ENCODE peak calls at places on chromosomes 6 and 20, in seven cellular contexts. One of them, this sample, is unnamed. For H3K9me3, the result is how much of the 10 kb centered on the place peaks cover.

GRCh38 chr6:31687321-31687720 is 6.5 kb upstream of the LY6G5C start:
- DNase-seq in HCT116: no peak
- DNase-seq in K562: no peak
- DNase-seq in A549: no peak
- DNase-seq in SK-N-SH: peak
- DNase-seq in GM12878: no peak
- DNase-seq in HepG2: no peak
- DNase-seq in this sample: no peak

GRCh38 chr6:80210618-80211017 is 104.1 kb downstream of the BCKDHB start:
- DNase-seq in HCT116: no peak
- DNase-seq in K562: no peak
- DNase-seq in A549: no peak
- DNase-seq in SK-N-SH: peak
- DNase-seq in GM12878: peak
- DNase-seq in HepG2: no peak
- DNase-seq in this sample: no peak

GRCh38 chr20:17638835-17639407 is 43.1 kb downstream of the RRBP1 start:
- DNase-seq in HCT116: no peak
- DNase-seq in K562: no peak
- DNase-seq in A549: no peak
- DNase-seq in SK-N-SH: no peak
- DNase-seq in GM12878: no peak
- DNase-seq in HepG2: no peak
- DNase-seq in this sample: no peak

GRCh38 chr6:139927236-139927635 is 552.8 kb upstream of the CITED2 start:
- DNase-seq in HCT116: no peak
- DNase-seq in K562: no peak
- DNase-seq in A549: peak
- DNase-seq in SK-N-SH: no peak
- DNase-seq in GM12878: no peak
- DNase-seq in HepG2: no peak
- DNase-seq in this sample: no peak

GRCh38 chr6:122977180-122977579 is 18.9 kb upstream of the CLVS2 start:
- DNase-seq in HCT116: no peak
- DNase-seq in K562: no peak
- DNase-seq in A549: no peak
- DNase-seq in SK-N-SH: no peak
- DNase-seq in GM12878: no peak
- DNase-seq in HepG2: no peak
- DNase-seq in this sample: no peak

GRCh38 chr6:148492654-148493290 is 150.1 kb downstream of the SASH1 start:
- DNase-seq in HCT116: no peak
- DNase-seq in K562: no peak
- DNase-seq in A549: no peak
- DNase-seq in SK-N-SH: no peak
- DNase-seq in GM12878: no peak
- DNase-seq in HepG2: no peak
- DNase-seq in this sample: no peak

GRCh38 chr20:22974354-22974753 is 60.8 kb upstream of the SSTR4 start:
- DNase-seq in HCT116: peak
- DNase-seq in K562: peak
- DNase-seq in A549: peak
- DNase-seq in SK-N-SH: no peak
- DNase-seq in GM12878: no peak
- DNase-seq in HepG2: peak
- DNase-seq in this sample: no peak

GRCh38 chr20:17565164-17565845 is 4.6 kb upstream of the DSTN start:
- DNase-seq in HCT116: no peak
- DNase-seq in K562: no peak
- DNase-seq in A549: no peak
- DNase-seq in SK-N-SH: no peak
- DNase-seq in GM12878: no peak
- DNase-seq in HepG2: no peak
- DNase-seq in this sample: no peak

GRCh38 chr6:134195985-134196384 is 121.9 kb downstream of the SGK1 start:
- DNase-seq in HCT116: no peak
- DNase-seq in K562: no peak
- DNase-seq in A549: no peak
- DNase-seq in SK-N-SH: no peak
- DNase-seq in GM12878: no peak
- DNase-seq in HepG2: no peak
- DNase-seq in this sample: no peak

GRCh38 chr6:170227996-170228550 is 62.8 kb downstream of the DLL1 start:
- DNase-seq in HCT116: no peak
- DNase-seq in K562: no peak
- DNase-seq in A549: no peak
- DNase-seq in SK-N-SH: no peak
- DNase-seq in GM12878: no peak
- DNase-seq in HepG2: no peak
- DNase-seq in this sample: no peak

GRCh38 chr20:47456952-47457724 is 44.5 kb upstream of the NCOA3 start:
- DNase-seq in HCT116: no peak
- DNase-seq in K562: no peak
- DNase-seq in A549: peak
- DNase-seq in SK-N-SH: no peak
- DNase-seq in GM12878: no peak
- DNase-seq in HepG2: no peak
- DNase-seq in this sample: no peak

DNA sequence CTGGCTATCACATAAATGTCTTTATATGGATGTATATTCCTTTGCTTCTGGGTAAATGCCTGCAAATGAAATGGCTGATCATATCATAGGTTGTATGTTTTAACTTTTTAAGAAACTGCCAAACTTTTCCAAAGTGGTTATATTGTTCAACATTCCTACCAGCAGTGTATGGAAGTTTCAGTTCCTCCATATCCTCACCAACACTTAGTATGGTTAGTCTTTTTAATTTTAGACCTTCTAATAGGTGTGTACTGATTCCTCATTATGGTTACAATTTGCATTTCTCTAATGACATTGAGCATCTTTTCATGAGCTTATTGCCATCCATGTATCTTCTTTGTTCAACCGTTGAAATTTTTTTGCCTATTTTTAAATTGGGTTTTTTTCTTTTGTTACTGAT is 155.4 kb downstream of the ZFAND3 start:
- DNase-seq in HCT116: no peak
- DNase-seq in K562: no peak
- DNase-seq in A549: no peak
- DNase-seq in SK-N-SH: no peak
- DNase-seq in GM12878: no peak
- DNase-seq in HepG2: no peak
- DNase-seq in this sample: no peak
- H3K9me3 ChIP-seq in HCT116: under half
- H3K9me3 ChIP-seq in K562: under half
- H3K9me3 ChIP-seq in A549: under half
- H3K9me3 ChIP-seq in SK-N-SH: under half
- H3K9me3 ChIP-seq in GM12878: under half
- H3K9me3 ChIP-seq in HepG2: under half
- H3K9me3 ChIP-seq in this sample: under half

GRCh38 chr6:30686908-30687658 is 638 bp upstream of the PPP1R18 start:
- DNase-seq in HCT116: no peak
- DNase-seq in K562: peak
- DNase-seq in A549: peak
- DNase-seq in SK-N-SH: peak
- DNase-seq in GM12878: peak
- DNase-seq in HepG2: peak
- DNase-seq in this sample: peak
- TF ChIP-seq REST in HCT116: no peak
- TF ChIP-seq REST in K562: no peak
- TF ChIP-seq REST in A549: no peak
- TF ChIP-seq REST in SK-N-SH: peak
- TF ChIP-seq REST in GM12878: no peak
- TF ChIP-seq REST in HepG2: no peak
- TF ChIP-seq REST in this sample: no peak

DNA sequence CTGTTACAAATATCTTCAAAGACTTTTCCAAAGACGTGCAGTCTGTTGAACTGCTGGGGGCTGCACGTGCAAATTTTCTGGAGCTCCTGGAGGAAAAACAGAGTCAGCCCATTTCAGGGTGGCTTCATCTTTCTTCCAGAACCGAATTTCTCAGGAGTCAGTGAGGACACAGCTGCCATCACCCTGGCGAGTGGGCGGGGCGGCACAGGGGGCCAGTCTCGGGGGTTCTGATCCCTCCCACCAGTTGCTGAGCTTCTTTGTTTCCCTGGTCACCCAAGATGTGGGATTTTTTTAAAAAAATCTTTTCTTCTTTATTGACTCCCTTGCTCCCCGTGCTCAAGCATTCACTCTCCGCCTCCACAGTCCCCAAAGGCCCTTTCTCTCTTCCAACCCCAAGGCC is 9.0 kb downstream of the C6orf118 start:
- DNase-seq in HCT116: no peak
- DNase-seq in K562: no peak
- DNase-seq in A549: no peak
- DNase-seq in SK-N-SH: no peak
- DNase-seq in GM12878: no peak
- DNase-seq in HepG2: no peak
- DNase-seq in this sample: no peak
- H3K9me3 ChIP-seq in HCT116: under half
- H3K9me3 ChIP-seq in K562: under half
- H3K9me3 ChIP-seq in A549: under half
- H3K9me3 ChIP-seq in SK-N-SH: under half
- H3K9me3 ChIP-seq in GM12878: under half
- H3K9me3 ChIP-seq in HepG2: under half
- H3K9me3 ChIP-seq in this sample: under half

DNA sequence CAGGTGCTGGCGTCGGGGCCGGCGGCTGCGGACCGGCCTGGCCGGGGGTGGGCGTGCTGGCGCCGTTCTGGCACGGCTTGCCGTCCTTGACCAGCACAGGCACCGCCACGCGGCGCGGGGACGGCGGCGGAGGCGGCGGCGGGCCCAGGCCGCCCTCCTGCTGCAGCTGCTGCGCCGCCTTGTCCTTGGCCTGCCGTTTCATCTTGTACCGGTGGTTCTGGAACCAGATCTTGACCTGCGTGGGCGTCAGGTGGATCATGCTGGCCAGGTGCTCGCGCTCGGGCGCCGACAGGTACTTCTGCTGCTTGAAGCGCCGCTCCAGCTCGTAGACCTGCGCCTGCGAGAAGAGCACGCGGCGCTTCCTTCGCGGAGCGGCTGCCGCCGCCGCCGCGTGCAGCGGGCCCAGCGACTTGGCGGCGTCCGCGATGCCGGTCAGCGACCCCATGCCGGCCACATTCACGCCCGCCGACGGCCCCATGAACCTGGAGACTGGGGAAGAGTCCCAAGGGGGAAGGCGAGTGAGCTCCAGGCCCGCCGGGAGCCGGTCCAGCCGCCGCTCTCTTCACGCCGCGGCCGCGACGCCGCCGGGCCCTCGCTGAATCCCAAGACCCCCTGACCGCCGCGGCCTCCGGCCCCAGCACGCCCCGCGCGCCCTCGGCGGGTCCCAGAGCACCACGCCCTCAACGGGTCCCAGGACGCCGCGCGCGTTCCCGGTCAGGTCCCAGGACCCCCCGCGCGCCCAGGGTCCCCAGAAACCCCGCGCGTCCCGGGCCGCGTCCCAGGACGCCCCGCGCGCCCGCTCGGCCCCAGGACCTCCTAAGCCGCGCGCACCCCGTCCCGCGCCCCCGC is 1.1 kb downstream of the NKX2-4 start:
- DNase-seq in HCT116: no peak
- DNase-seq in K562: no peak
- DNase-seq in A549: no peak
- DNase-seq in SK-N-SH: peak
- DNase-seq in GM12878: no peak
- DNase-seq in HepG2: no peak
- DNase-seq in this sample: no peak
- TF ChIP-seq REST in HCT116: no peak
- TF ChIP-seq REST in K562: no peak
- TF ChIP-seq REST in A549: no peak
- TF ChIP-seq REST in SK-N-SH: no peak
- TF ChIP-seq REST in GM12878: no peak
- TF ChIP-seq REST in HepG2: no peak
- TF ChIP-seq REST in this sample: no peak

DNA sequence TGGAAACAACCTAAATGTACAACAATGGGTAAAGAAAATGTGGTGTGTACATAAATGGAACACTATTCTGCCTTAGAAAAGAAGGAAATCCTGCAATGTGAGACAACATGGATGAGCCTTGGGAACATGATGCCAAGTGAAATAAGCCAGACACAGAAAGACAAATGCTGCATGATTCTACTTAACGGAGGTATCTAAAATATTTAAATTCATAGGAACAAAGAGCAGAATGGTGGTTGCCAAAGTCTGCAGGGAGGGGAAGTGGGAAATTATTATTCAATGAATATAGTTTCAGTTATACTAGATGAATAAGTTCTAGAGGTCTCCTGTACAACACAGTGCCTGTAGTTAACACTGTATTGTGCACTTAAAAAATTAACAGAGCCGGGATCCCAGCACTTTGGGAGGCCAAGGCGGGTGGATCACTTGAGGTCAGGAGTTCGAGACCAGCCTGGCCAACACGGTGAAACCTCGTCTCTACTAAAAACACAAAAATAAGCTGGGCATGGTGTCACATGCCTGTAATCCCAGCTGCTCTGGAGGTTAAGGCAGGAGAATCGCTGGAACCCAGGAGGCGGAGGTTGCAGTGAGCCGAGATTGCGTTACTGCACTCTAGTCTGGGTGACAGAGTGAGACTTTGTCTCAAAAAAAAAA is 71.4 kb upstream of the SNX9 start:
- DNase-seq in HCT116: no peak
- DNase-seq in K562: no peak
- DNase-seq in A549: no peak
- DNase-seq in SK-N-SH: no peak
- DNase-seq in GM12878: no peak
- DNase-seq in HepG2: no peak
- DNase-seq in this sample: no peak
- H3K9me3 ChIP-seq in HCT116: under half
- H3K9me3 ChIP-seq in K562: under half
- H3K9me3 ChIP-seq in A549: under half
- H3K9me3 ChIP-seq in SK-N-SH: under half
- H3K9me3 ChIP-seq in GM12878: under half
- H3K9me3 ChIP-seq in HepG2: under half
- H3K9me3 ChIP-seq in this sample: under half